ENCODE peak calls at places on chromosomes 12 and 14, in ten cellular contexts. V is astrocyte; O is activated naive CD4-positive, alpha-beta T cell; E is NCI-H1092; L is NCI-H510A treated with DMSO at 0.1 percent for 48 hours; D is upper lobe of left lung; Q is NAMALWA; T is heart right ventricle; P is activated naive CD8-positive, alpha-beta T cell treated with anti-CD3 and anti-CD28 coated beads, Interleukin-2, amount 10 ng/mL, durations not matched to agents 7 days and 5 days; C is H54. B is an unnamed sample.

GRCh38 chr12:83389237-83389996 is 702.7 kb downstream of the TMTC2 start:
- DNase-seq in V (no peak), O (no peak), E (no peak), L (no peak), D (no peak), Q (peak; percentile 18), T (peak; percentile 3), P (no peak), C (no peak), B (no peak)

GRCh38 chr14:52000019-52000582 is 10.8 kb downstream of the RTRAF start:
- DNase-seq in V (no peak), O (no peak), E (no peak), L (no peak), D (no peak), Q (no peak), T (no peak), P (no peak), C (no peak), B (peak; percentile 51)

GRCh38 chr12:40325349-40325960 is 100.7 kb downstream of the LRRK2 start:
- DNase-seq in V (no peak), O (no peak), E (no peak), L (peak; percentile 6), D (no peak), Q (peak; percentile 77), T (no peak), P (no peak), C (peak; percentile 13), B (peak; percentile 38)

GRCh38 chr14:101075801-101076413 is 172.4 kb upstream of the RTL1 start:
- DNase-seq in V (no peak), O (no peak), E (no peak), L (no peak), D (peak; percentile 17), Q (no peak), T (no peak), P (peak; percentile 17), C (no peak), B (no peak)

GRCh38 chr14:23306412-23307145 is at the start of gene BCL2L2:
- DNase-seq in V (peak; percentile 78), O (no peak), E (peak; percentile 85), L (peak; percentile 93), D (peak; percentile 93), Q (no peak), T (peak; percentile 92), P (peak; percentile 49), C (peak; percentile 42), B (peak; percentile 91)

GRCh38 chr14:24086193-24086955 is 7.7 kb upstream of the PCK2 start:
- DNase-seq in V (no peak), O (no peak), E (no peak), L (no peak), D (no peak), Q (no peak), T (no peak), P (no peak), C (no peak), B (no peak)

GRCh38 chr14:91732859-91733477 is 1.1 kb upstream of the CATSPERB start:
- DNase-seq in V (no peak), O (no peak), E (no peak), L (no peak), D (no peak), Q (no peak), T (no peak), P (no peak), C (no peak), B (no peak)

GRCh38 chr12:25648460-25648859 is 95.4 kb upstream of the LMNTD1 start:
- DNase-seq in V (peak; percentile 71), O (no peak), E (no peak), L (peak; percentile 71), D (peak; percentile 52), Q (no peak), T (peak; percentile 35), P (no peak), C (peak; percentile 64), B (peak; percentile 66)

GRCh38 chr12:67667276-67668073 is 18.9 kb downstream of the DYRK2 start:
- DNase-seq in V (no peak), O (no peak), E (no peak), L (no peak), D (peak; percentile 52), Q (no peak), T (peak; percentile 82), P (no peak), C (no peak), B (no peak)

GRCh38 chr12:122749569-122750332 is 2.9 kb upstream of the DENR start:
- DNase-seq in V (no peak), O (no peak), E (no peak), L (no peak), D (no peak), Q (peak; percentile 23), T (no peak), P (no peak), C (no peak), B (no peak)

GRCh38 chr12:96359328-96359727 is 40.9 kb downstream of the CDK17 start:
- DNase-seq in V (no peak), O (no peak), E (no peak), L (no peak), D (no peak), Q (peak; percentile 33), T (no peak), P (no peak), C (no peak), B (no peak)

GRCh38 chr14:69055125-69055524 is 76.0 kb upstream of the ACTN1 start:
- DNase-seq in V (peak; percentile 98), O (no peak), E (no peak), L (no peak), D (no peak), Q (no peak), T (no peak), P (no peak), C (peak; percentile 38), B (peak; percentile 99)

GRCh38 chr14:71166434-71166833 is 259.2 kb downstream of the PCNX1 start:
- DNase-seq in V (peak; percentile 70), O (no peak), E (peak; percentile 12), L (peak; percentile 19), D (peak; percentile 29), Q (peak; percentile 14), T (no peak), P (no peak), C (no peak), B (peak; percentile 89)

B was measured in iris pigment epithelial cell.